ENCODE peak calls at places on chromosomes 16 and 17, in seven cellular contexts. X is mesendoderm, M is H9, R is IMR-90, S is H1, Q is mesenchymal stem cell, V is trophoblast cell. O is an unnamed sample.

GRCh38 chr17:21524211-21524591 is 148.0 kb downstream of the KCNJ12 start:
- DNase-seq in M (no peak), X (no peak), R (peak), V (peak), S (peak), Q (no peak), O (no peak)

GRCh38 chr17:27596571-27597187 is 34.3 kb upstream of the LGALS9 start:
- DNase-seq in R (no peak), S (no peak), Q (no peak), X (no peak), V (no peak), M (no peak), O (no peak)

GRCh38 chr16:1941924-1942809 is 832 bp downstream of the MSRB1 start:
- DNase-seq in Q (no peak), R (no peak), X (no peak), V (peak), M (peak), S (no peak), O (no peak)

GRCh38 chr17:7903154-7904103 is 12.7 kb downstream of the RNF227 start:
- DNase-seq in X (peak), S (no peak), V (no peak), R (no peak), Q (no peak), M (peak), O (no peak)

GRCh38 chr16:66406534-66407368 is 20.3 kb upstream of the BEAN1 start:
- DNase-seq in X (peak), R (peak), V (peak), M (peak), S (peak), Q (peak), O (peak)

GRCh38 chr17:49952209-49952911 is 16.6 kb upstream of the DLX4 start:
- DNase-seq in V (peak), Q (peak), X (peak), R (peak), S (peak), M (peak), O (peak)

GRCh38 chr17:42289863-42290165 is 1.5 kb downstream of the STAT5A start:
- DNase-seq in X (no peak), V (no peak), M (no peak), S (no peak), R (no peak), Q (no peak), O (no peak)

GRCh38 chr17:77437017-77437416 is 296.2 kb downstream of the SEC14L1 start:
- DNase-seq in S (no peak), X (no peak), R (peak), Q (peak), V (no peak), M (no peak), O (no peak)

GRCh38 chr17:77897741-77898301 is 60.7 kb upstream of the TNRC6C start:
- DNase-seq in X (no peak), R (no peak), M (no peak), V (no peak), Q (no peak), S (no peak), O (no peak)

GRCh38 chr16:21083729-21084268 is 66.8 kb downstream of the DNAH3 start:
- DNase-seq in X (peak), Q (peak), V (peak), R (peak), M (peak), S (peak), O (peak)
- H3K23ac ChIP-seq in X (no peak), Q (no peak), V (no peak), R (no peak), M (no peak), S (no peak), O (no peak)

GRCh38 chr16:53449816-53450517 is 15.7 kb downstream of the RBL2 start:
- DNase-seq in V (no peak), Q (no peak), X (no peak), S (no peak), R (no peak), M (no peak), O (no peak)

GRCh38 chr16:53445534-53445933 is 11.3 kb downstream of the RBL2 start:
- DNase-seq in Q (no peak), S (no peak), V (no peak), M (no peak), R (no peak), X (no peak), O (no peak)

GRCh38 chr16:53440125-53440524 is 5.9 kb downstream of the RBL2 start:
- DNase-seq in Q (no peak), S (no peak), R (no peak), V (no peak), X (no peak), M (no peak), O (no peak)

GRCh38 chr16:53446090-53446489 is 11.8 kb downstream of the RBL2 start:
- DNase-seq in X (no peak), S (no peak), R (no peak), Q (no peak), M (no peak), V (no peak), O (no peak)
- H3K4me2 ChIP-seq in X (no peak), S (no peak), R (no peak), Q (no peak), M (no peak), V (no peak), O (no peak)

DNA sequence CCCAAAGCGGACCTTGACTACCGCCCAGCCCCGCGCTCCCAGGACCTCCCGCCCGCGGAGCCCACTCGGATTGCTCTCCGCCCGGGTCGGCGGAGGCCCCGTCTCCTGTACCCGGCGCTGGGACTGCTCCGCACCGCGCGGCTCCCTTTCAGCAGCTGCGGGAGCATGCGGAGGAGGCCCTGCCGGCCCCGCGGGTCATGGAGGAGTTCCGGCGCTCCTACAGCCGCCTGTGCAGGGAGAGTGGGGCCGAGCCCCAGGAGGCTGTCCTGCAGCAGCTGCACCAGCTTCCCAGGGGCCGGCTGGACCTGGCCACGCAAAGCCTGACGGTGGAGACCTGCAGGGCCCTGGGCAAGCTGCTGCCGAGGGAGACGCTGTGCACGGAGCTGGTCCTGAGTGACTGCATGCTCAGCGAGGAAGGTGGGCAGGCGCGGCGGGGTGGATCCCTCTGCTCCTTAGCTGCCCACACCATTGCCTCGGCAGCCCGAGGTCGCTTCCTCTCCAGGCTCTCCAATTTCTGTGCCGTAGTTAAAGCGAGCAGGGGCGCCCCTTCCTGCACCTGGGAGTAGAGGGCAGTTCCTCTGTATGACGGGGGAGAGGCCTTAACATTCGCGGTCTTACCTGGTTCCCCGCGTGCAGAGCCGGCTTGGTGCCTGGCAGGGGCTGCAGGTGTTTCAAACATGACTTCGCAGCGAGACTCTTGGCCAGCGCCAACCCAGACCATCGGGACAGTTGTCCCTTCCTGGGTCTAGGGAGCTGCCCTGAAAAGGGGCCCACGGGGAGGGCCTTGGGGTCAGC is 539 bp downstream of the LRRC45 start:
- DNase-seq in R (peak), M (no peak), X (peak), Q (peak), S (no peak), V (peak), O (no peak)
- H3K23ac ChIP-seq in R (peak), M (no peak), X (no peak), Q (no peak), S (no peak), V (no peak), O (peak)

GRCh38 chr17:34610506-34610905 is 31.1 kb downstream of the TMEM132E start:
- DNase-seq in Q (no peak), M (no peak), S (no peak), R (no peak), X (no peak), V (no peak), O (no peak)

GRCh38 chr17:34609210-34609609 is 29.8 kb downstream of the TMEM132E start:
- DNase-seq in M (no peak), R (no peak), V (no peak), Q (no peak), S (no peak), X (peak), O (no peak)

GRCh38 chr17:34607917-34608316 is 28.5 kb downstream of the TMEM132E start:
- DNase-seq in V (no peak), S (no peak), R (no peak), M (peak), X (peak), Q (no peak), O (no peak)

GRCh38 chr17:34613064-34614019 is 34.0 kb downstream of the TMEM132E start:
- DNase-seq in S (peak), M (no peak), R (no peak), V (no peak), X (peak), Q (no peak), O (peak)

DNA sequence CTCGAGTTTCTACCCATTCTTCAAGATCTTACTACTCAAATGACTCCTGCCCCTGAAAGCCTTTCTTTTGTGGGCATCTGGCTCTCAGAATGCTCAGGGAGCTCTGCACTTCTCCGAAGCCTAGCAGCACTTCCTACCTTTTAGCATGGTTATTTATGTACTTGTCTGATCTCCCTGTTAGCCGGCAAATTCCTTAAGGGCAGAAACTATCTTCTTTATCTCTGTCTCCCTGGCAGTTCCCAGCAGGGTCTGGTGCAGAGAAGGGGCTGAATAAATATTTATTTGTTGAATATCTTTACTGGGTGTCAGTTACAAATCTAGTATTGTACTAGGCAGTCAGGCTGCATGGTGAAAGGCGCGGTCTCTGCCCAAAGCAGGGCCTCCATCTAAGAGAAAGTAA is 30.7 kb downstream of the TMEM132E start:
- DNase-seq in V (no peak), X (peak), S (no peak), Q (no peak), M (no peak), R (no peak), O (no peak)
- H3K4me2 ChIP-seq in V (no peak), X (no peak), S (no peak), Q (no peak), M (no peak), R (no peak), O (no peak)

GRCh38 chr17:61451538-61452300 is 503 bp upstream of the TBX4 start:
- DNase-seq in M (peak), V (no peak), X (no peak), Q (no peak), R (no peak), S (peak), O (no peak)
- H3K23ac ChIP-seq in M (no peak), V (no peak), X (no peak), Q (no peak), R (no peak), S (no peak), O (peak)

DNA sequence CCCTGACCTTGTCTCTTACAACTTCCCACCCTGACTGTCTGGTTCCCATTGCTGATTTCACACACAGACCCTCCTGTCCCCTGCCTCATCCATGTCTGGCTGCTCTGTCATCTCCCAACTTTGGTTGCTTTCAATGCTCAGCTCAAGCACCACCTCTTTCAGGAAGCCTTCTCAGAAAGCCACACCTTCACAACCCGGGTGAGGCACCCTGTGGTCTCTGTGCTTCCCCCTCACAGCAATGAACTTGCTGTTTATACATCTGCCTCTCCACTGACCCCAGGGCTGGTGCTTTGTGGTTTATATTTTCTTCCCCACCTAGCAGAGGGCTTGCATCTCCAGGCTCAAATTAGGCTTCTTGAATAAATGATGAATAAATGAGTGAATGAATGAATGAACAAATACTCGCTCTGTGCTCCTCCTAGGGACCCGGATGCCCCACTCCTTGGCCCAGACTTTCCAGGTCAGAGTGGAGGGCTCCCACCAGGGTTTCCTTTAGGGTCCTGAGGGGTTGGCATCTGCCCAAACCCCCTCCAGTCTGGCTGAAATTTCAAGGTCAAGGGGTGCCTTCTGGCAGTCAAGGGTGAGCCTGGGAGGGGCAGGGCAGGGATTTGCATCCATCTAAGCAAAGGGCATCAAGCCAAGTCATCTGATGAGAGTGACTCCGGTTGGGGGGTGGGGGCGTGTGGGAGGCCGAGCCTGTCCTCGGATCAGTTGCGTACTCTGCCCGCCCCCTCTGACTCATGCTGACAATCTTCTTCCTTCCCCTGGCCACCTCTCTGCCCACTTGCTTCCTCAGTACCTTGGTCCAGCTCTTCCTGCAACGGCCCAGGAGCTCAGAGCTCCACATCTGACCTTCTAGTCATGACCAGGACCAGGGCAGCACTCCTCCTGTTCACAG is at the start of gene ITGAX:
- DNase-seq in X (peak), M (peak), V (peak), R (peak), Q (no peak), S (no peak), O (no peak)
- H3K4me2 ChIP-seq in X (no peak), M (no peak), V (no peak), R (no peak), Q (no peak), S (no peak), O (no peak)

GRCh38 chr16:86344586-86344871 is 165.8 kb upstream of the FOXF1 start:
- DNase-seq in Q (no peak), X (no peak), V (no peak), S (no peak), R (no peak), M (no peak), O (no peak)

GRCh38 chr16:86344881-86345280 is 165.4 kb upstream of the FOXF1 start:
- DNase-seq in S (no peak), M (no peak), V (no peak), Q (no peak), X (no peak), R (no peak), O (no peak)

GRCh38 chr16:86343733-86344585 is 166.4 kb upstream of the FOXF1 start:
- DNase-seq in Q (peak), V (no peak), M (no peak), R (peak), S (no peak), X (peak), O (no peak)

GRCh38 chr16:86343111-86343642 is 167.2 kb upstream of the FOXF1 start:
- DNase-seq in M (no peak), V (peak), Q (peak), R (peak), X (no peak), S (no peak), O (no peak)

GRCh38 chr16:86342161-86342560 is 168.2 kb upstream of the FOXF1 start:
- DNase-seq in V (no peak), M (no peak), R (no peak), Q (no peak), X (no peak), S (no peak), O (no peak)
- H3K23ac ChIP-seq in V (no peak), M (no peak), R (no peak), Q (no peak), X (no peak), S (no peak), O (no peak)